ENCODE peak calls at places on chromosome 16, in seven cellular contexts. L is GM23248; J is stimulated activated effector memory CD8-positive, alpha-beta T cell treated with anti-CD3 and anti-CD28 coated beads, Interleukin-12 subunit alpha, Interleukin-12 subunit beta, amount 100 ng/mL, for 72 hours; B is ACHN; C is nucleus accumbens; K is Caki2; Y is neural crest cell. H is an unnamed sample.

GRCh38 chr16:82034981-82035612 is at the start of gene HSD17B2:
- DNase-seq in L (peak; percentile 33), J (no peak), B (peak; percentile 86), C (no peak), K (peak; percentile 91), Y (no peak), H (peak; percentile 96)

GRCh38 chr16:17921357-17921978 is 415.1 kb downstream of the NPIPA8 start:
- DNase-seq in L (peak; percentile 2), J (peak; percentile 37), B (peak; percentile 61), C (no peak), K (no peak), Y (peak; percentile 11), H (peak; percentile 60)

GRCh38 chr16:17374668-17375255 is 96.0 kb downstream of the XYLT1 start:
- DNase-seq in L (no peak), J (no peak), B (no peak), C (no peak), K (no peak), Y (no peak), H (no peak)

GRCh38 chr16:49158029-49158642 is 123.5 kb downstream of the CBLN1 start:
- DNase-seq in L (peak; percentile 29), J (no peak), B (peak; percentile 66), C (no peak), K (peak; percentile 18), Y (peak; percentile 46), H (peak; percentile 12)

GRCh38 chr16:1530349-1530882 is 3.0 kb upstream of the TMEM204 start:
- DNase-seq in L (no peak), J (no peak), B (no peak), C (no peak), K (no peak), Y (no peak), H (no peak)

GRCh38 chr16:68737730-68738590 is 868 bp downstream of the CDH1 start:
- DNase-seq in L (no peak), J (no peak), B (peak; percentile 37), C (no peak), K (no peak), Y (no peak), H (peak; percentile 87)

GRCh38 chr16:83215417-83216001 is 588.7 kb downstream of the CDH13 start:
- DNase-seq in L (peak; percentile 39), J (peak; percentile 62), B (peak; percentile 71), C (no peak), K (peak; percentile 12), Y (peak; percentile 65), H (peak; percentile 53)

GRCh38 chr16:27520982-27521673 is 28.6 kb downstream of the GTF3C1 start:
- DNase-seq in L (no peak), J (no peak), B (no peak), C (no peak), K (no peak), Y (no peak), H (no peak)

GRCh38 chr16:65476556-65476955 is 354.7 kb upstream of the CDH11 start:
- DNase-seq in L (no peak), J (no peak), B (no peak), C (no peak), K (no peak), Y (no peak), H (no peak)

H was measured in small intestine.